ENCODE peak calls at places on chromosomes 13 and 19, in six cellular contexts. C, O, Z, K, B and U are unnamed samples.

GRCh38 chr19:13012690-13013608 is 17.7 kb downstream of the NFIX start:
- DNase-seq in B (no peak), C (no peak), O (no peak), Z (peak), K (no peak), U (no peak)

GRCh38 chr19:19545707-19546106 is 7.6 kb downstream of the CILP2 start:
- DNase-seq in O (no peak), Z (no peak), C (no peak), K (no peak), B (no peak), U (no peak)

GRCh38 chr19:23203841-23204344 is 46.3 kb downstream of the ZNF724 start:
- DNase-seq in Z (no peak), C (no peak), O (no peak), K (no peak), B (no peak), U (no peak)

GRCh38 chr19:1907563-1908363 is 2.6 kb downstream of the ADAT3 start:
- DNase-seq in B (no peak), Z (no peak), C (no peak), O (no peak), K (no peak), U (no peak)

GRCh38 chr19:45191324-45191845 is 12.8 kb downstream of the BLOC1S3 start:
- DNase-seq in K (no peak), B (no peak), Z (no peak), C (no peak), O (no peak), U (no peak)

GRCh38 chr19:58054792-58055482 is 4.1 kb upstream of the ZNF135 start:
- DNase-seq in B (no peak), C (no peak), Z (no peak), O (no peak), K (no peak), U (no peak)

GRCh38 chr13:44837250-44837649 is 152.0 kb downstream of the NUFIP1 start:
- DNase-seq in Z (no peak), K (no peak), O (no peak), B (no peak), C (no peak), U (no peak)

GRCh38 chr19:10315335-10316214 is at the start of gene FDX2:
- DNase-seq in B (peak), Z (peak), C (peak), K (peak), O (peak), U (no peak)

GRCh38 chr19:16739546-16739945 is 19.9 kb downstream of the NWD1 start:
- DNase-seq in O (no peak), Z (no peak), C (no peak), K (no peak), B (no peak), U (no peak)

GRCh38 chr13:103656329-103656728 is 590.1 kb upstream of the SLC10A2 start:
- DNase-seq in K (no peak), B (no peak), Z (no peak), O (no peak), C (no peak), U (no peak)

GRCh38 chr13:100808848-100809247 is 134.3 kb upstream of the TMTC4 start:
- DNase-seq in B (no peak), O (no peak), K (peak), Z (no peak), C (no peak), U (no peak)

GRCh38 chr13:103140001-103140671 is 73.9 kb upstream of the SLC10A2 start:
- DNase-seq in Z (no peak), O (no peak), B (no peak), C (peak), K (no peak), U (peak)

GRCh38 chr13:98141938-98142426 is 912 bp upstream of the FARP1 start:
- DNase-seq in K (no peak), O (no peak), B (no peak), C (no peak), Z (no peak), U (peak)

GRCh38 chr13:95296326-95296939 is 4.8 kb downstream of the ABCC4 start:
- DNase-seq in K (peak), C (no peak), Z (peak), O (no peak), B (no peak), U (no peak)

GRCh38 chr19:48512504-48513288 is 1.1 kb upstream of the LMTK3 start:
- DNase-seq in O (no peak), Z (no peak), K (no peak), C (no peak), B (no peak), U (peak)

GRCh38 chr19:55647732-55648656 is at the start of gene CCDC106:
- DNase-seq in O (no peak), K (peak), C (no peak), B (no peak), Z (peak), U (peak)